ENCODE peak calls at places on chromosome 3, in seven cellular contexts. One of them, this sample, is unnamed.

GRCh38 chr3:45644063-45644462 is 45.1 kb upstream of the SACM1L start:
- DNase-seq in RWPE1: no peak
- DNase-seq in PC-9: no peak
- DNase-seq in CD4-positive, alpha-beta T cell: no peak
- DNase-seq in mesenchymal stem cell: peak
- DNase-seq in A549: peak
- DNase-seq in brain microvascular endothelial cell: peak
- DNase-seq in this sample: no peak

GRCh38 chr3:151268267-151269235 is 9.8 kb downstream of the P2RY14 start:
- DNase-seq in RWPE1: no peak
- DNase-seq in PC-9: no peak
- DNase-seq in CD4-positive, alpha-beta T cell: no peak
- DNase-seq in mesenchymal stem cell: peak
- DNase-seq in A549: no peak
- DNase-seq in brain microvascular endothelial cell: no peak
- DNase-seq in this sample: no peak

GRCh38 chr3:52471371-52472238 is 16.2 kb downstream of the NISCH start:
- DNase-seq in RWPE1: peak
- DNase-seq in PC-9: no peak
- DNase-seq in CD4-positive, alpha-beta T cell: no peak
- DNase-seq in mesenchymal stem cell: peak
- DNase-seq in A549: peak
- DNase-seq in brain microvascular endothelial cell: peak
- DNase-seq in this sample: no peak

GRCh38 chr3:43153189-43154083 is 47.6 kb upstream of the POMGNT2 start:
- DNase-seq in RWPE1: no peak
- DNase-seq in PC-9: no peak
- DNase-seq in CD4-positive, alpha-beta T cell: no peak
- DNase-seq in mesenchymal stem cell: peak
- DNase-seq in A549: no peak
- DNase-seq in brain microvascular endothelial cell: no peak
- DNase-seq in this sample: no peak

GRCh38 chr3:187955076-187955952 is 198.6 kb upstream of the LPP start:
- DNase-seq in RWPE1: no peak
- DNase-seq in PC-9: peak
- DNase-seq in CD4-positive, alpha-beta T cell: no peak
- DNase-seq in mesenchymal stem cell: peak
- DNase-seq in A549: peak
- DNase-seq in brain microvascular endothelial cell: peak
- DNase-seq in this sample: no peak

GRCh38 chr3:178352300-178353021 is 183.8 kb upstream of the KCNMB2 start:
- DNase-seq in RWPE1: no peak
- DNase-seq in PC-9: peak
- DNase-seq in CD4-positive, alpha-beta T cell: no peak
- DNase-seq in mesenchymal stem cell: peak
- DNase-seq in A549: peak
- DNase-seq in brain microvascular endothelial cell: peak
- DNase-seq in this sample: no peak

GRCh38 chr3:189363856-189364255 is 192.1 kb downstream of the TPRG1 start:
- DNase-seq in RWPE1: no peak
- DNase-seq in PC-9: no peak
- DNase-seq in CD4-positive, alpha-beta T cell: no peak
- DNase-seq in mesenchymal stem cell: no peak
- DNase-seq in A549: no peak
- DNase-seq in brain microvascular endothelial cell: no peak
- DNase-seq in this sample: no peak

GRCh38 chr3:107241217-107241616 is 136.0 kb upstream of the CCDC54 start:
- DNase-seq in RWPE1: peak
- DNase-seq in PC-9: peak
- DNase-seq in CD4-positive, alpha-beta T cell: no peak
- DNase-seq in mesenchymal stem cell: peak
- DNase-seq in A549: peak
- DNase-seq in brain microvascular endothelial cell: no peak
- DNase-seq in this sample: no peak

GRCh38 chr3:186032321-186032720 is 76.6 kb downstream of the ETV5 start:
- DNase-seq in RWPE1: no peak
- DNase-seq in PC-9: no peak
- DNase-seq in CD4-positive, alpha-beta T cell: no peak
- DNase-seq in mesenchymal stem cell: no peak
- DNase-seq in A549: no peak
- DNase-seq in brain microvascular endothelial cell: no peak
- DNase-seq in this sample: no peak

GRCh38 chr3:159773706-159774105 is 214.9 kb upstream of the IL12A start:
- DNase-seq in RWPE1: no peak
- DNase-seq in PC-9: no peak
- DNase-seq in CD4-positive, alpha-beta T cell: no peak
- DNase-seq in mesenchymal stem cell: no peak
- DNase-seq in A549: no peak
- DNase-seq in brain microvascular endothelial cell: no peak
- DNase-seq in this sample: no peak

GRCh38 chr3:45795509-45795881 is 841 bp downstream of the SLC6A20 start:
- DNase-seq in RWPE1: no peak
- DNase-seq in PC-9: no peak
- DNase-seq in CD4-positive, alpha-beta T cell: no peak
- DNase-seq in mesenchymal stem cell: peak
- DNase-seq in A549: no peak
- DNase-seq in brain microvascular endothelial cell: no peak
- DNase-seq in this sample: no peak

GRCh38 chr3:52177701-52178042 is 20.3 kb upstream of the ALAS1 start:
- DNase-seq in RWPE1: no peak
- DNase-seq in PC-9: peak
- DNase-seq in CD4-positive, alpha-beta T cell: no peak
- DNase-seq in mesenchymal stem cell: no peak
- DNase-seq in A549: no peak
- DNase-seq in brain microvascular endothelial cell: no peak
- DNase-seq in this sample: no peak

GRCh38 chr3:58173029-58173669 is 37.6 kb downstream of the DNASE1L3 start:
- DNase-seq in RWPE1: no peak
- DNase-seq in PC-9: no peak
- DNase-seq in CD4-positive, alpha-beta T cell: no peak
- DNase-seq in mesenchymal stem cell: no peak
- DNase-seq in A549: no peak
- DNase-seq in brain microvascular endothelial cell: no peak
- DNase-seq in this sample: no peak

GRCh38 chr3:151639096-151639740 is 94.5 kb upstream of the AADACL2 start:
- DNase-seq in RWPE1: no peak
- DNase-seq in PC-9: no peak
- DNase-seq in CD4-positive, alpha-beta T cell: no peak
- DNase-seq in mesenchymal stem cell: no peak
- DNase-seq in A549: no peak
- DNase-seq in brain microvascular endothelial cell: no peak
- DNase-seq in this sample: no peak

GRCh38 chr3:112736386-112736785 is 95.4 kb upstream of the CCDC80 start:
- DNase-seq in RWPE1: no peak
- DNase-seq in PC-9: no peak
- DNase-seq in CD4-positive, alpha-beta T cell: no peak
- DNase-seq in mesenchymal stem cell: no peak
- DNase-seq in A549: no peak
- DNase-seq in brain microvascular endothelial cell: no peak
- DNase-seq in this sample: no peak

GRCh38 chr3:23685484-23686258 is 120.1 kb upstream of the UBE2E1 start:
- DNase-seq in RWPE1: peak
- DNase-seq in PC-9: peak
- DNase-seq in CD4-positive, alpha-beta T cell: no peak
- DNase-seq in mesenchymal stem cell: peak
- DNase-seq in A549: peak
- DNase-seq in brain microvascular endothelial cell: peak
- DNase-seq in this sample: peak

GRCh38 chr3:39385456-39386098 is 2.4 kb downstream of the SLC25A38 start:
- DNase-seq in RWPE1: no peak
- DNase-seq in PC-9: no peak
- DNase-seq in CD4-positive, alpha-beta T cell: no peak
- DNase-seq in mesenchymal stem cell: peak
- DNase-seq in A549: no peak
- DNase-seq in brain microvascular endothelial cell: no peak
- DNase-seq in this sample: no peak

GRCh38 chr3:55525436-55525835 is 38.3 kb upstream of the WNT5A start:
- DNase-seq in RWPE1: no peak
- DNase-seq in PC-9: no peak
- DNase-seq in CD4-positive, alpha-beta T cell: no peak
- DNase-seq in mesenchymal stem cell: no peak
- DNase-seq in A549: no peak
- DNase-seq in brain microvascular endothelial cell: no peak
- DNase-seq in this sample: no peak

GRCh38 chr3:14565791-14566588 is 25.8 kb upstream of the GRIP2 start:
- DNase-seq in RWPE1: no peak
- DNase-seq in PC-9: no peak
- DNase-seq in CD4-positive, alpha-beta T cell: no peak
- DNase-seq in mesenchymal stem cell: no peak
- DNase-seq in A549: no peak
- DNase-seq in brain microvascular endothelial cell: peak
- DNase-seq in this sample: no peak

GRCh38 chr3:47009225-47010049 is 30.0 kb downstream of the NBEAL2 start:
- DNase-seq in RWPE1: peak
- DNase-seq in PC-9: no peak
- DNase-seq in CD4-positive, alpha-beta T cell: peak
- DNase-seq in mesenchymal stem cell: peak
- DNase-seq in A549: no peak
- DNase-seq in brain microvascular endothelial cell: peak
- DNase-seq in this sample: peak

GRCh38 chr3:47007482-47008257 is 28.2 kb downstream of the NBEAL2 start:
- DNase-seq in RWPE1: no peak
- DNase-seq in PC-9: no peak
- DNase-seq in CD4-positive, alpha-beta T cell: no peak
- DNase-seq in mesenchymal stem cell: no peak
- DNase-seq in A549: no peak
- DNase-seq in brain microvascular endothelial cell: no peak
- DNase-seq in this sample: no peak

GRCh38 chr3:47010050-47010712 is 30.7 kb downstream of the NBEAL2 start:
- DNase-seq in RWPE1: no peak
- DNase-seq in PC-9: no peak
- DNase-seq in CD4-positive, alpha-beta T cell: no peak
- DNase-seq in mesenchymal stem cell: no peak
- DNase-seq in A549: no peak
- DNase-seq in brain microvascular endothelial cell: no peak
- DNase-seq in this sample: no peak

GRCh38 chr3:47008258-47008671 is 28.8 kb downstream of the NBEAL2 start:
- DNase-seq in RWPE1: no peak
- DNase-seq in PC-9: no peak
- DNase-seq in CD4-positive, alpha-beta T cell: no peak
- DNase-seq in mesenchymal stem cell: no peak
- DNase-seq in A549: no peak
- DNase-seq in brain microvascular endothelial cell: no peak
- DNase-seq in this sample: no peak

GRCh38 chr3:47008851-47009224 is 29.4 kb downstream of the NBEAL2 start:
- DNase-seq in RWPE1: no peak
- DNase-seq in PC-9: no peak
- DNase-seq in CD4-positive, alpha-beta T cell: no peak
- DNase-seq in mesenchymal stem cell: no peak
- DNase-seq in A549: no peak
- DNase-seq in brain microvascular endothelial cell: no peak
- DNase-seq in this sample: no peak
- H3K27ac ChIP-seq in RWPE1: peak
- H3K27ac ChIP-seq in PC-9: no peak
- H3K27ac ChIP-seq in CD4-positive, alpha-beta T cell: no peak
- H3K27ac ChIP-seq in mesenchymal stem cell: no peak
- H3K27ac ChIP-seq in A549: no peak
- H3K27ac ChIP-seq in brain microvascular endothelial cell: no peak
- H3K27ac ChIP-seq in this sample: peak

DNA sequence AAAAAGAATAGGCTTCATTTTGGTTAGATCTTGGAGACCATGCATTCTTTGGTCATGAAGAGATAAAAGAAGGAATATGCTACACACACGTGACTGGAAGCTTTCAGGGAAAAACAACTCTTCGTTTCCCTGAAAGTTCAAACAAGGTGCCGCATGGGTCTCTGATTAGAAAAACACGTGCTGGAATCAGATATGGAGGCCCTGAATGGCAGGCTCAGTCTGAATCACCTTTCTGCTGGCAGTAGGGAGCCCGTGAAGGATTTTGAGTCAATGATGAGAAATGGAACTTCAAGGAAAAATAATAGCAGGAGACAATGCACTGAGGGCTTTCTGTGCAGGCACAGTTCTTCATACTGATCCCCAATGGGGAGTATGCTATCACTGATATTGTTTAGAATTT is 99.8 kb upstream of the LRRN1 start:
- DNase-seq in RWPE1: no peak
- DNase-seq in PC-9: no peak
- DNase-seq in CD4-positive, alpha-beta T cell: no peak
- DNase-seq in mesenchymal stem cell: no peak
- DNase-seq in A549: no peak
- DNase-seq in brain microvascular endothelial cell: no peak
- DNase-seq in this sample: no peak
- H3K27ac ChIP-seq in RWPE1: no peak
- H3K27ac ChIP-seq in PC-9: no peak
- H3K27ac ChIP-seq in CD4-positive, alpha-beta T cell: no peak
- H3K27ac ChIP-seq in mesenchymal stem cell: no peak
- H3K27ac ChIP-seq in A549: no peak
- H3K27ac ChIP-seq in brain microvascular endothelial cell: no peak
- H3K27ac ChIP-seq in this sample: no peak

DNA sequence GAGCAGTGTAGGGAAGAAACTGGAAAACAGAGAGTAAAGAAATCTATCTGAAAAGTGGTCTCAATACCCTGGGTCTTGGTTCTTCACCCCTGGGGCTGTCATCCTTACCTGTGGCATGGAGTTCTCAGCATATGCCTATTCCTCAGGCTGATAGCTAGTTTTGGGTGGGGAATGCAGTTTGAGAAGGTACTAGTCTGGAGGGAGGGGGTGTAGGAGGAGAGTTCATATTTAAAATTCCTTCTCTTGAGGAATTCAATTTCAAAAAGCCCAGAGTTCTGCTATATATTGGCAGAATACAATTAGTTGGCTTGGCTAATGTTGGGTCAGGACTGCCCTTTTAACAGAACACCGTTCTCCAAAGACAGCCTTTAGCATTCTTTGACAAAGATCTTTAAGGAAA is 82.9 kb upstream of the NPHP3 start:
- DNase-seq in RWPE1: no peak
- DNase-seq in PC-9: no peak
- DNase-seq in CD4-positive, alpha-beta T cell: no peak
- DNase-seq in mesenchymal stem cell: no peak
- DNase-seq in A549: no peak
- DNase-seq in brain microvascular endothelial cell: no peak
- DNase-seq in this sample: no peak
- H3K27ac ChIP-seq in RWPE1: no peak
- H3K27ac ChIP-seq in PC-9: no peak
- H3K27ac ChIP-seq in CD4-positive, alpha-beta T cell: no peak
- H3K27ac ChIP-seq in mesenchymal stem cell: peak
- H3K27ac ChIP-seq in A549: no peak
- H3K27ac ChIP-seq in brain microvascular endothelial cell: no peak
- H3K27ac ChIP-seq in this sample: no peak

GRCh38 chr3:141384575-141384974 is 16.3 kb downstream of the ZBTB38 start:
- DNase-seq in RWPE1: no peak
- DNase-seq in PC-9: no peak
- DNase-seq in CD4-positive, alpha-beta T cell: no peak
- DNase-seq in mesenchymal stem cell: no peak
- DNase-seq in A549: no peak
- DNase-seq in brain microvascular endothelial cell: no peak
- DNase-seq in this sample: no peak

GRCh38 chr3:141386080-141386594 is 17.8 kb downstream of the ZBTB38 start:
- DNase-seq in RWPE1: no peak
- DNase-seq in PC-9: no peak
- DNase-seq in CD4-positive, alpha-beta T cell: no peak
- DNase-seq in mesenchymal stem cell: no peak
- DNase-seq in A549: no peak
- DNase-seq in brain microvascular endothelial cell: no peak
- DNase-seq in this sample: no peak

GRCh38 chr3:141386611-141387110 is 18.4 kb downstream of the ZBTB38 start:
- DNase-seq in RWPE1: no peak
- DNase-seq in PC-9: no peak
- DNase-seq in CD4-positive, alpha-beta T cell: no peak
- DNase-seq in mesenchymal stem cell: no peak
- DNase-seq in A549: no peak
- DNase-seq in brain microvascular endothelial cell: no peak
- DNase-seq in this sample: peak

GRCh38 chr3:141384157-141384556 is 15.9 kb downstream of the ZBTB38 start:
- DNase-seq in RWPE1: no peak
- DNase-seq in PC-9: no peak
- DNase-seq in CD4-positive, alpha-beta T cell: no peak
- DNase-seq in mesenchymal stem cell: peak
- DNase-seq in A549: no peak
- DNase-seq in brain microvascular endothelial cell: no peak
- DNase-seq in this sample: no peak

GRCh38 chr3:141385386-141386079 is 17.2 kb downstream of the ZBTB38 start:
- DNase-seq in RWPE1: no peak
- DNase-seq in PC-9: no peak
- DNase-seq in CD4-positive, alpha-beta T cell: no peak
- DNase-seq in mesenchymal stem cell: no peak
- DNase-seq in A549: no peak
- DNase-seq in brain microvascular endothelial cell: no peak
- DNase-seq in this sample: no peak
- H3K27ac ChIP-seq in RWPE1: no peak
- H3K27ac ChIP-seq in PC-9: no peak
- H3K27ac ChIP-seq in CD4-positive, alpha-beta T cell: no peak
- H3K27ac ChIP-seq in mesenchymal stem cell: no peak
- H3K27ac ChIP-seq in A549: no peak
- H3K27ac ChIP-seq in brain microvascular endothelial cell: peak
- H3K27ac ChIP-seq in this sample: peak